ENCODE peak calls at places on chromosomes 12 and 14, in eight cellular contexts. M, L, V, X, R, U, O and K are unnamed samples.

GRCh38 chr14:103091041-103091882 is 3.3 kb upstream of the EXOC3L4 start:
- DNase-seq in M (peak), L (peak), V (no peak), X (peak), R (peak), U (peak), O (peak), K (no peak)

GRCh38 chr14:28767851-28768548 is 1.4 kb downstream of the FOXG1 start:
- DNase-seq in M (no peak), L (no peak), V (no peak), X (no peak), R (no peak), U (no peak), O (peak), K (no peak)

GRCh38 chr14:66422019-66422946 is 63.9 kb upstream of the CCDC196 start:
- DNase-seq in M (no peak), L (no peak), V (no peak), X (no peak), R (no peak), U (no peak), O (no peak), K (no peak)

GRCh38 chr14:55938249-55938791 is 179.9 kb upstream of the PELI2 start:
- DNase-seq in M (no peak), L (no peak), V (peak), X (peak), R (peak), U (peak), O (no peak), K (peak)

GRCh38 chr12:39441189-39441962 is 1.5 kb downstream of the KIF21A start:
- DNase-seq in M (no peak), L (no peak), V (no peak), X (no peak), R (no peak), U (no peak), O (no peak), K (no peak)

GRCh38 chr12:48988030-48988649 is 10.0 kb downstream of the WNT1 start:
- DNase-seq in M (peak), L (peak), V (no peak), X (peak), R (no peak), U (peak), O (peak), K (peak)

GRCh38 chr12:75636607-75637006 is 125.2 kb upstream of the KRR1 start:
- DNase-seq in M (no peak), L (no peak), V (no peak), X (no peak), R (no peak), U (no peak), O (no peak), K (no peak)

GRCh38 chr14:22220427-22220826 is 368.6 kb downstream of the DAD1 start:
- DNase-seq in M (no peak), L (peak), V (no peak), X (peak), R (peak), U (peak), O (no peak), K (no peak)

GRCh38 chr12:117212563-117213190 is 22.4 kb upstream of the FBXO21 start:
- DNase-seq in M (peak), L (peak), V (peak), X (peak), R (peak), U (peak), O (peak), K (peak)

GRCh38 chr14:105485720-105486332 is 860 bp upstream of the CRIP1 start:
- DNase-seq in M (peak), L (peak), V (no peak), X (no peak), R (no peak), U (no peak), O (peak), K (no peak)

GRCh38 chr14:103527408-103528157 is 1.4 kb upstream of the TRMT61A start:
- DNase-seq in M (no peak), L (peak), V (no peak), X (no peak), R (no peak), U (no peak), O (no peak), K (no peak)

GRCh38 chr14:73763396-73763795 is 49.2 kb upstream of the PNMA1 start:
- DNase-seq in M (no peak), L (no peak), V (no peak), X (no peak), R (no peak), U (no peak), O (no peak), K (no peak)

GRCh38 chr12:17139926-17140325 is 534.0 kb upstream of the LMO3 start:
- DNase-seq in M (peak), L (no peak), V (no peak), X (no peak), R (no peak), U (no peak), O (no peak), K (no peak)

GRCh38 chr12:31236998-31237637 is 88.8 kb downstream of the SINHCAF start:
- DNase-seq in M (no peak), L (no peak), V (no peak), X (no peak), R (no peak), U (no peak), O (no peak), K (no peak)

GRCh38 chr12:45309826-45310626 is 94.1 kb downstream of the ANO6 start:
- DNase-seq in M (no peak), L (no peak), V (peak), X (peak), R (peak), U (peak), O (no peak), K (no peak)

GRCh38 chr12:39490500-39491276 is 47.8 kb upstream of the KIF21A start:
- DNase-seq in M (no peak), L (no peak), V (no peak), X (peak), R (peak), U (peak), O (no peak), K (peak)

GRCh38 chr14:70934502-70935134 is 27.4 kb downstream of the PCNX1 start:
- DNase-seq in M (no peak), L (peak), V (peak), X (peak), R (peak), U (peak), O (no peak), K (no peak)

GRCh38 chr14:77730976-77731497 is 23.1 kb downstream of the SLIRP start:
- DNase-seq in M (no peak), L (no peak), V (no peak), X (no peak), R (no peak), U (no peak), O (no peak), K (no peak)

GRCh38 chr14:37819155-37820015 is 224.0 kb downstream of the TTC6 start:
- DNase-seq in M (peak), L (no peak), V (peak), X (peak), R (peak), U (peak), O (peak), K (peak)

GRCh38 chr12:91211869-91212268 is 29.3 kb upstream of the DCN start:
- DNase-seq in M (no peak), L (no peak), V (no peak), X (no peak), R (no peak), U (no peak), O (no peak), K (no peak)

GRCh38 chr12:97022831-97023230 is 115.8 kb downstream of the NEDD1 start:
- DNase-seq in M (no peak), L (no peak), V (no peak), X (no peak), R (no peak), U (no peak), O (no peak), K (no peak)

GRCh38 chr12:132196873-132197390 is 52.7 kb downstream of the NOC4L start:
- DNase-seq in M (no peak), L (no peak), V (no peak), X (no peak), R (no peak), U (no peak), O (no peak), K (no peak)

GRCh38 chr12:16258963-16259362 is 18.5 kb downstream of the SLC15A5 start:
- DNase-seq in M (no peak), L (no peak), V (no peak), X (no peak), R (no peak), U (no peak), O (no peak), K (no peak)

GRCh38 chr12:132162508-132163031 is 18.3 kb downstream of the NOC4L start:
- DNase-seq in M (no peak), L (no peak), V (peak), X (peak), R (peak), U (peak), O (no peak), K (peak)

GRCh38 chr12:12510141-12510540 is 52.5 kb downstream of the DUSP16 start:
- DNase-seq in M (no peak), L (no peak), V (no peak), X (peak), R (peak), U (peak), O (no peak), K (peak)

DNA sequence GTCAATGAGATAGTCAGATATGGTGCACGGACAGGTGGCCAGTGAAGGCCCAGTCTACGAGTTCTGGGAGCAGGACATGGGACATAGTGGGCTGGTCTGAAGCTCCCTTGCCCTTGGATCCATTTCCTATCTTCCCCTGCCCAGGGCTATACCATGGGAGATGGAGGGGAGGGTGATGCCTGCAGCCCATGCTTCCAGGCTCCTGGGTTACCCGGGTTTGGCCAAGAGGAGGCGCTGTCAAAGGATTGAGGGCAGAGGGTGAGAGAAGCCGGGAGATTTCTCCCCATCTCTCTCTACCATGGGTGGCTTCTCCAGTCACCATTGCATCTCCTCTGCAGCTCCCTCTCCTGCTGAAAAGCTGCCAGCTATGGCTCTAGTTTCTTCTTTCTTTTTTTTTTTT is 52.8 kb upstream of the LHX5 start:
- DNase-seq in M (no peak), L (no peak), V (no peak), X (no peak), R (no peak), U (no peak), O (peak), K (no peak)
- TF ChIP-seq CTCF in M (no peak), L (peak), V (no peak), X (no peak), R (no peak), U (no peak), O (peak), K (no peak)

GRCh38 chr14:74979442-74980397 is 23.0 kb upstream of the EIF2B2 start:
- DNase-seq in M (no peak), L (peak), V (no peak), X (peak), R (peak), U (peak), O (peak), K (peak)
- TF ChIP-seq CTCF in M (no peak), L (peak), V (peak), X (peak), R (peak), U (peak), O (no peak), K (no peak)

GRCh38 chr14:64983439-64984310 is 3.0 kb upstream of the FNTB start:
- DNase-seq in M (peak), L (peak), V (peak), X (peak), R (peak), U (peak), O (peak), K (peak)
- TF ChIP-seq CTCF in M (peak), L (peak), V (peak), X (peak), R (peak), U (peak), O (peak), K (peak)

DNA sequence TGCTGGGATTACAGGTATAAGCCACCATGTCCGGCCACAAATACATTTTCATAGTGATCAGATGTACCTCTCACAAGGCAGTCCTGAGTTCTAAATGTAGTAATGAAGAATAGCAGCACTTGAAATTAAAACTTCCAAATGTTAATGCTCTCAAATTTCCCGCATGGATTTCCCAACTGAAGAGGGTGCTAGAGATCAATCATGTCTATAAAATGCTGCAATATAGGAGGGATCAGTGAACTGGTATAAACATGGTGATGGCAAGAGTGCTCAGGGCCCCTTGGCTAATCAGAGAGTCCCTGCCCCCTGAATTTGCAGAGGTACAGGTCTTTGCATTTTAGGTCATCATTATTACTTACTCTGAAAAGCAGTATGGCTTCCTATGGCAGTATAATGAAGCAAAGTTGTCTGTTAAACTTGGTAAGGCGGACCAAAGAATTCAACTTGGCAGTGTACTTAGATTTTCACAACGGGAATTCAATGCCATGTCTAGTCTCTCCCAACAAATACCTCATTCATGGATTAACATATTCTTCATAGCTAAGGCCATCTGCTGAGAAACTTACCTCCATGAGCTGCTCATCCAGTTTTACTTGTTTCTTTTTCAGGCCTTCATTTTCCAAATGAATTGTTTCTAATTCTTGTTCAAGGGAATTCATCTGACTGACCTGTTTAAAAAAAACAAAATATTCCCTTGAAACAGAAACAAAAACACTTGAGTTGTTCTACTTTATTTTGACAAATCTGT is 67.0 kb upstream of the SAV1 start:
- DNase-seq in M (no peak), L (peak), V (no peak), X (no peak), R (no peak), U (no peak), O (no peak), K (no peak)
- TF ChIP-seq CTCF in M (peak), L (peak), V (no peak), X (no peak), R (no peak), U (no peak), O (peak), K (no peak)

GRCh38 chr12:120861074-120861795 is 42.9 kb downstream of the SPPL3 start:
- DNase-seq in M (no peak), L (no peak), V (no peak), X (no peak), R (peak), U (no peak), O (no peak), K (no peak)
- TF ChIP-seq CTCF in M (no peak), L (no peak), V (no peak), X (no peak), R (no peak), U (no peak), O (no peak), K (no peak)